ENCODE peak calls at places on chromosomes 5 and 9, in four cellular contexts. D is H1; V is sigmoid colon; W is activated naive CD4-positive, alpha-beta T cell treated with Interleukin-2 at 50 U/mL for 16 hours. X is an unnamed sample.

GRCh38 chr9:133839822-133840329 is 101.7 kb upstream of the SARDH start:
- DNase-seq in D (no peak), V (no peak), W (no peak), X (peak)

GRCh38 chr5:1412621-1413020 is 32.6 kb downstream of the SLC6A3 start:
- DNase-seq in D (no peak), V (peak), W (no peak), X (no peak)

GRCh38 chr5:14239404-14239803 is 96.3 kb downstream of the TRIO start:
- DNase-seq in D (no peak), V (no peak), W (no peak), X (no peak)

GRCh38 chr5:138138949-138139775 is at the start of gene NME5:
- DNase-seq in D (peak), V (peak), W (no peak), X (peak)

GRCh38 chr9:2377135-2377534 is 244.5 kb upstream of the VLDLR start:
- DNase-seq in D (no peak), V (no peak), W (no peak), X (no peak)

GRCh38 chr9:110319781-110320180 is 17.9 kb downstream of the TXNDC8 start:
- DNase-seq in D (no peak), V (no peak), W (no peak), X (no peak)

GRCh38 chr5:31701642-31702041 is 62.7 kb downstream of the PDZD2 start:
- DNase-seq in D (no peak), V (no peak), W (no peak), X (no peak)

GRCh38 chr5:54873696-54874095 is 111.7 kb downstream of the ESM1 start:
- DNase-seq in D (no peak), V (no peak), W (no peak), X (no peak)

GRCh38 chr5:32017638-32018429 is 156.3 kb downstream of the GOLPH3 start:
- DNase-seq in D (no peak), V (peak), W (no peak), X (no peak)

GRCh38 chr5:168227973-168228615 is 63.4 kb upstream of the WWC1 start:
- DNase-seq in D (no peak), V (no peak), W (no peak), X (no peak)

GRCh38 chr5:168916266-168916665 is 337.1 kb upstream of the PANK3 start:
- DNase-seq in D (peak), V (peak), W (no peak), X (no peak)

GRCh38 chr5:145666591-145666990 is 168.6 kb downstream of the PRELID2 start:
- DNase-seq in D (no peak), V (no peak), W (no peak), X (no peak)

GRCh38 chr9:129751841-129752801 is 721 bp downstream of the PTGES start:
- DNase-seq in D (no peak), V (no peak), W (no peak), X (no peak)

GRCh38 chr5:1315709-1316587 is 21.1 kb upstream of the TERT start:
- DNase-seq in D (no peak), V (peak), W (peak), X (no peak)

GRCh38 chr5:74641778-74642542 is 1.4 kb upstream of the ENC1 start:
- DNase-seq in D (peak), V (no peak), W (peak), X (no peak)

GRCh38 chr5:36688722-36689121 is 82.3 kb downstream of the SLC1A3 start:
- DNase-seq in D (no peak), V (no peak), W (no peak), X (no peak)

GRCh38 chr5:88515881-88516819 is 247.5 kb upstream of the TMEM161B start:
- DNase-seq in D (no peak), V (no peak), W (no peak), X (no peak)

GRCh38 chr5:43635374-43635773 is 32.4 kb downstream of the NNT start:
- DNase-seq in D (no peak), V (no peak), W (no peak), X (no peak)

GRCh38 chr5:173394701-173395100 is 66.5 kb upstream of the STC2 start:
- DNase-seq in D (no peak), V (peak), W (no peak), X (no peak)

GRCh38 chr5:154190652-154191304 is at the start of gene GALNT10:
- DNase-seq in D (no peak), V (peak), W (no peak), X (no peak)

GRCh38 chr9:75039006-75039405 is 10.9 kb upstream of the CARNMT1 start:
- DNase-seq in D (no peak), V (no peak), W (no peak), X (no peak)

GRCh38 chr9:123434619-123435240 is 78.7 kb downstream of the CRB2 start:
- DNase-seq in D (peak), V (peak), W (no peak), X (peak)

X was measured in NT2/D1.